ENCODE peak calls at places on chromosomes 5 and 9, in six cellular contexts. K is GM12865, V is GM13977, I is glutamatergic neuron, O is suprapubic skin, P is cardiac fibroblast. F is an unnamed sample.

GRCh38 chr5:160105686-160106085 is 13.6 kb downstream of the PWWP2A start:
- DNase-seq in K (peak; percentile 69), V (peak; percentile 43), I (no peak), O (no peak), P (peak; percentile 29), F (peak; percentile 50)

GRCh38 chr9:131836607-131837315 is 96.9 kb upstream of the RAPGEF1 start:
- DNase-seq in K (no peak), V (no peak), I (no peak), O (no peak), P (no peak), F (no peak)

GRCh38 chr5:51347704-51348103 is 35.5 kb upstream of the ISL1 start:
- DNase-seq in K (no peak), V (no peak), I (no peak), O (no peak), P (no peak), F (no peak)

GRCh38 chr5:150293091-150293941 is 3.7 kb upstream of the CAMK2A start:
- DNase-seq in K (no peak), V (no peak), I (no peak), O (no peak), P (no peak), F (no peak)

GRCh38 chr5:114438471-114438870 is 76.6 kb downstream of the KCNN2 start:
- DNase-seq in K (no peak), V (no peak), I (no peak), O (no peak), P (no peak), F (no peak)

GRCh38 chr9:86217076-86217475 is 42.4 kb downstream of the C9orf153 start:
- DNase-seq in K (no peak), V (no peak), I (no peak), O (no peak), P (no peak), F (no peak)

GRCh38 chr5:58346001-58346400 is 113.9 kb downstream of the PLK2 start:
- DNase-seq in K (no peak), V (no peak), I (no peak), O (no peak), P (no peak), F (no peak)

GRCh38 chr9:114387678-114388431 is at the start of gene AKNA:
- DNase-seq in K (peak; percentile 87), V (no peak), I (peak; percentile 52), O (peak; percentile 88), P (peak; percentile 72), F (peak; percentile 64)

GRCh38 chr9:14343948-14344547 is 30.1 kb upstream of the NFIB start:
- DNase-seq in K (no peak), V (no peak), I (no peak), O (no peak), P (peak; percentile 44), F (no peak)

GRCh38 chr5:95631991-95632675 is 12.2 kb downstream of the GPR150 start:
- DNase-seq in K (peak; percentile 75), V (no peak), I (no peak), O (no peak), P (peak; percentile 92), F (peak; percentile 21)

GRCh38 chr5:9108156-9108555 is 437.7 kb downstream of the SEMA5A start:
- DNase-seq in K (no peak), V (no peak), I (no peak), O (no peak), P (no peak), F (no peak)

GRCh38 chr5:17370651-17371050 is 127.4 kb upstream of the TAF11L2 start:
- DNase-seq in K (no peak), V (no peak), I (no peak), O (no peak), P (no peak), F (no peak)

DNA sequence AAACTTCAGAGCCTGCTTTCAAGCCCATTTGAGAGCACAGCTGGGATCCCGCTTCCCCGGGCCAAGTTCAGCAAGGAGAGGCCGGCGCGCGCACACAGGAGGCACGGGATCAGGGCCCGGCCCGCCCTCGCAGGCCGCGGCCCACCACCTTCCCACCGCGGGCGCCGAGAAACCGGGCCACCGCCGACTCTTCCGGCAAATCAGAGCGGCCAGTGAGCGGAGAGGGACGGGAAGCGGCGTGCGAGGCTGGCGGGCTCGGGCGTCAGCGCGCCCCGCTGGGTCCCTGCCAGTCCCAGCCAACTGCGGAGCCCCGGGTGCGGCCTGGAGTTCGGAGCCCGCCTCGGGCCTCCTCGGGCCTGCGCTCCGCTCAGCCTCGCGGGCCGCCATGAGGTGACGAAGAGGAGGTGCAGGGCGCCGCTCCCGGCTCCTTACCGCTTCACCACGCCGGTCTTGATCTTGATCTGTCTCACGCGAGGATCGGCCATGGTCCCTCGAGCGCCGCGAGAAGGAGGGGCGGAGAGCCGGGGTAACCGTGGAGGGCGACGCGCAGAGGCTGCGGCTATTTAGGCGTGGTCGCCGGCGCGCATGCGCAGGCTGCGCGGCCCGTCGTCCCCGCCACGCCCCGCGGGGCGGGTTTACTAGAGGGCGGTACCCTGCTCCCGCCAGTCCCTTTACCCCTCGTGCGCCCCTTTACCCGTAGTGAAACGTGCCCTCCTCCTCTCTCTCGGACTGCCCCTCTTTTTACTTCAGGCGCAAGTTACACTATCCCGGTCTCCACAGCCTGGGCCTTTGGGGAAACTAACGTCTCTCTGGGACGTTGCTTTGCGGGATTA is at the start of gene TBCA:
- DNase-seq in K (peak; percentile 96), V (peak; percentile 87), I (peak; percentile 85), O (peak; percentile 91), P (peak; percentile 89), F (peak; percentile 89)
- TF ChIP-seq CTCF in K (peak; percentile 13), V (peak; percentile 32), I (peak; percentile 49), O (peak; percentile 5), P (no peak), F (no peak)

GRCh38 chr5:167603135-167603534 is 688.3 kb upstream of the WWC1 start:
- DNase-seq in K (no peak), V (no peak), I (no peak), O (no peak), P (no peak), F (no peak)

GRCh38 chr5:167614294-167615104 is 676.9 kb upstream of the WWC1 start:
- DNase-seq in K (no peak), V (no peak), I (no peak), O (no peak), P (no peak), F (no peak)

DNA sequence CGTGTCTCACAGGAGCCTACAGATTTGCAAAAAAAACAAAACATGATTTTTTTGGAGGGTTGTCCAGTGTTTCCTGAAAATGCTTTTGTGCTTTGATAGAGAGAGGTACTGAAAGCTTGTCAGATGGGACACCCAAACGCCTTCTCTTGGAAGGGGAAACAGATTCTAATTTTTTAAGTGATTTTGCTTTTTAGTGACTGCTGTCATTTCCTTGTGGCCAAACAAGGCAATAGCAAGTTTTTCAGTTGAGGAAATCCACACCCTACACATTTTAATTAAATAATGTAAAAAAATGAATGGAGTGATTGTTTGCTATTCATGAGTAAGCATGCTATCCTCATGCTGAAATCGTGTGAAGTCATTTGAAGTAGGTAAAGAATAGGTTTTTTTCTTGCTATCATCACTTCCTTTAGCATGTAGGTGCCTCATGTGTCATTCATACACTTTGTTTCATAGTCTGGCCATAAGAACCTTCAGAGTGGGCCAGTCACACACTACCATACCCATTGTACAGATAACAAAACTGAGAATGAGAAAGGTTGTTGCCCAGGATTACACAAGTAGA is 682.7 kb upstream of the WWC1 start:
- DNase-seq in K (no peak), V (no peak), I (no peak), O (no peak), P (no peak), F (no peak)
- TF ChIP-seq CTCF in K (no peak), V (no peak), I (peak; percentile 54), O (no peak), P (peak; percentile 20), F (no peak)

DNA sequence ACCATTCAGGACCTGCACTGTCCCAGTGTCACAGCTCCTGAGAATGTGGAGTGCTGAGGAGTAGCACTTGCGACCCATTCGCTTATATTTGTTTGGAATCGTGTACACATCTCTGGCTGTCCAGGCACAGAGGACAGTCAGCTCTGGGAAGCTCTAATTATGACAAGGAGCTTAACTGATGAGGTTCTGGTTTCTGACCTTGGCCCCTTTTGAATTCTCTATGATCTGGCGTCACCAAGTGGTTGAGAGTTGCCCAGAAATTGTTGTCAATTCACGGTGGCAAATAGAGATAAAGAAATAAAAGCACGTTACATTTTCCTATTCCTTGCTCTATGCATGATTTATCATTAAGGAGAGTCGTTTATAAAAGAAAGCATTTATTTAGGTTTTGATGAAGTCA is 34.9 kb upstream of the LECT2 start:
- DNase-seq in K (no peak), V (no peak), I (no peak), O (no peak), P (no peak), F (no peak)
- TF ChIP-seq CTCF in K (no peak), V (no peak), I (no peak), O (no peak), P (no peak), F (no peak)

DNA sequence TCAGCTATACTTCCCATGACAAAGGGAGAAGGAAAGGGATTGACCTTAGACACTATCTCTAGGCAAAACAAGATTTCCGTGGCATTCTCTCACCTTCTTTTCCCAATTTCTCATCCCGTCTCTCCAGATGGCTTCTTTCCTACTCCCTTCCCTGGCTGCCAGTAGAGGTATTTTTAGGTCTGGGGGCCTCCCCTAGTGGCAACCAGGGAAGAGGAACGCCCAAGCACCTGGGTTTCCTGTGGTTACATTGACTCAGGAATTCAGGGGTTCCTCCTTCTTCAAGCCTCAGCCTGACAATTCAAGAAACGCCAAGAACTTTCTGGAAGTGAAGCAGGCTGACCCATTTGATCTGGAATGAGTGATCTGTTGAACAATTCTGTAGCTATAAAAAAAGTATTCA is 111.5 kb upstream of the OSMR start:
- DNase-seq in K (no peak), V (no peak), I (no peak), O (no peak), P (no peak), F (no peak)
- TF ChIP-seq CTCF in K (no peak), V (no peak), I (no peak), O (no peak), P (no peak), F (no peak)

GRCh38 chr9:137160716-137161557 is 8.9 kb downstream of the LRRC26 start:
- DNase-seq in K (no peak), V (no peak), I (no peak), O (no peak), P (no peak), F (no peak)

GRCh38 chr9:137163805-137164204 is 6.0 kb downstream of the LRRC26 start:
- DNase-seq in K (no peak), V (no peak), I (no peak), O (no peak), P (no peak), F (no peak)

GRCh38 chr9:137161558-137162483 is 8.0 kb downstream of the LRRC26 start:
- DNase-seq in K (no peak), V (peak; percentile 61), I (no peak), O (no peak), P (no peak), F (no peak)

GRCh38 chr9:137163101-137163661 is 6.7 kb downstream of the LRRC26 start:
- DNase-seq in K (peak; percentile 30), V (no peak), I (no peak), O (no peak), P (peak; percentile 33), F (no peak)

GRCh38 chr9:137162505-137163100 is 7.2 kb downstream of the LRRC26 start:
- DNase-seq in K (peak; percentile 36), V (no peak), I (no peak), O (no peak), P (no peak), F (no peak)
- TF ChIP-seq CTCF in K (no peak), V (peak; percentile 16), I (no peak), O (no peak), P (no peak), F (no peak)

F was measured in GM13976.